ENCODE peak calls at places on chromosomes 16 and 17, in ten cellular contexts. One of them, this sample, is unnamed.

GRCh38 chr16:56950881-56951771 is 10.6 kb upstream of the CETP start:
- DNase-seq in CD8-positive, alpha-beta T cell: peak
- DNase-seq in cardiac muscle cell: peak
- DNase-seq in spleen: peak
- DNase-seq in RWPE1: no peak
- DNase-seq in uterus: no peak
- DNase-seq in GM12865: peak
- DNase-seq in heart left ventricle: peak
- DNase-seq in AG04450: no peak
- DNase-seq in fibroblast of mammary gland: peak
- DNase-seq in this sample: peak

GRCh38 chr16:80366023-80366422 is 174.8 kb upstream of the DYNLRB2 start:
- DNase-seq in CD8-positive, alpha-beta T cell: no peak
- DNase-seq in cardiac muscle cell: no peak
- DNase-seq in spleen: no peak
- DNase-seq in RWPE1: no peak
- DNase-seq in uterus: no peak
- DNase-seq in GM12865: no peak
- DNase-seq in heart left ventricle: no peak
- DNase-seq in AG04450: no peak
- DNase-seq in fibroblast of mammary gland: no peak
- DNase-seq in this sample: no peak

GRCh38 chr17:49624896-49625295 is 49.2 kb downstream of the NXPH3 start:
- DNase-seq in CD8-positive, alpha-beta T cell: no peak
- DNase-seq in cardiac muscle cell: peak
- DNase-seq in spleen: no peak
- DNase-seq in RWPE1: peak
- DNase-seq in uterus: no peak
- DNase-seq in GM12865: no peak
- DNase-seq in heart left ventricle: no peak
- DNase-seq in AG04450: no peak
- DNase-seq in fibroblast of mammary gland: peak
- DNase-seq in this sample: no peak

GRCh38 chr17:37844158-37844976 is 79.8 kb upstream of the TBC1D3K start:
- DNase-seq in CD8-positive, alpha-beta T cell: peak
- DNase-seq in cardiac muscle cell: peak
- DNase-seq in spleen: peak
- DNase-seq in RWPE1: peak
- DNase-seq in uterus: peak
- DNase-seq in GM12865: peak
- DNase-seq in heart left ventricle: peak
- DNase-seq in AG04450: peak
- DNase-seq in fibroblast of mammary gland: peak
- DNase-seq in this sample: no peak

GRCh38 chr17:55833311-55833710 is 82.5 kb downstream of the PCTP start:
- DNase-seq in CD8-positive, alpha-beta T cell: no peak
- DNase-seq in cardiac muscle cell: peak
- DNase-seq in spleen: no peak
- DNase-seq in RWPE1: no peak
- DNase-seq in uterus: no peak
- DNase-seq in GM12865: no peak
- DNase-seq in heart left ventricle: no peak
- DNase-seq in AG04450: no peak
- DNase-seq in fibroblast of mammary gland: peak
- DNase-seq in this sample: no peak

GRCh38 chr17:37518816-37519215 is 29.1 kb downstream of the DUSP14 start:
- DNase-seq in CD8-positive, alpha-beta T cell: no peak
- DNase-seq in cardiac muscle cell: peak
- DNase-seq in spleen: no peak
- DNase-seq in RWPE1: no peak
- DNase-seq in uterus: no peak
- DNase-seq in GM12865: no peak
- DNase-seq in heart left ventricle: no peak
- DNase-seq in AG04450: no peak
- DNase-seq in fibroblast of mammary gland: peak
- DNase-seq in this sample: no peak

GRCh38 chr16:15466131-15466530 is 31.7 kb downstream of the BMERB1 start:
- DNase-seq in CD8-positive, alpha-beta T cell: no peak
- DNase-seq in cardiac muscle cell: no peak
- DNase-seq in spleen: no peak
- DNase-seq in RWPE1: no peak
- DNase-seq in uterus: no peak
- DNase-seq in GM12865: no peak
- DNase-seq in heart left ventricle: no peak
- DNase-seq in AG04450: no peak
- DNase-seq in fibroblast of mammary gland: no peak
- DNase-seq in this sample: no peak

GRCh38 chr16:51133691-51134090 is 17.4 kb downstream of the SALL1 start:
- DNase-seq in CD8-positive, alpha-beta T cell: no peak
- DNase-seq in cardiac muscle cell: no peak
- DNase-seq in spleen: no peak
- DNase-seq in RWPE1: no peak
- DNase-seq in uterus: no peak
- DNase-seq in GM12865: no peak
- DNase-seq in heart left ventricle: no peak
- DNase-seq in AG04450: no peak
- DNase-seq in fibroblast of mammary gland: no peak
- DNase-seq in this sample: no peak

DNA sequence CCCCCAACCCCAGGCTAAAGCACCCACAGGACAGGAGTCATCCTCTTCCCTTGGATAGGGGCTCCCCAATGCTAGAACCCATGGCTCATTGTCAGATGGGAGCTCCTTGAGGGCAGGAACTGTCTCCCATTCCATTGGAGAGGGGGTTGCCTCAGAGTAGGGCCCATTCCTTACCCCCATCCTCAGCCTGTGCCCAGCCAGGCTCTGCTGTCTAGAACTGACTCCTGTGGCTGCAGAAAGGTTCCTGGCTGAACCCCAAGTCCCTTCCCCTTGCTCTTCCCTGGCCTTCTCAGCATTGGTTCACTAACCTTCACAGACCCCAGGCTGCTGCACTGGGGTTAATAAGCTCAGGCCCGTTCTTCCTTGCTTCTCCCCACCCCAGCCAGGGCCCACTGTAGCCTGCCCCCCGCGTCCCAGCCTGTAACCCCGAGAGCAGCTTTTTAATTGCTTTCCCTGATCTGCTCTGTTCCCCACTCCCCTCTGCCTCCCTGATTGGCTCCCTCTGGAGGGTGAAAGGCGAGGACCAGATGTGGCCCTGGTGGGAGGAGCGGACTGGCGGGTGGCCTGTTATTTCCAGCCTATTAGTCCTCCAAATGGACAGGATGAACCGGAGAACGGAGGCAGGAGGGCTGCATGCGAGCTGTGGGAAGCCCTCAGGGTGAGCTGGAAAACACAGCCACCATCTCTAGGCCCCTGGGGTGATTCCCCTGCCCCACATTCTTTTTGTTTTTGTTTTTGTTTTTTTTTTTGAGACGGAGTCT is 6.0 kb upstream of the GFAP start:
- DNase-seq in CD8-positive, alpha-beta T cell: no peak
- DNase-seq in cardiac muscle cell: no peak
- DNase-seq in spleen: peak
- DNase-seq in RWPE1: no peak
- DNase-seq in uterus: no peak
- DNase-seq in GM12865: no peak
- DNase-seq in heart left ventricle: peak
- DNase-seq in AG04450: no peak
- DNase-seq in fibroblast of mammary gland: peak
- DNase-seq in this sample: no peak
- TF ChIP-seq CTCF in CD8-positive, alpha-beta T cell: no peak
- TF ChIP-seq CTCF in cardiac muscle cell: no peak
- TF ChIP-seq CTCF in spleen: no peak
- TF ChIP-seq CTCF in RWPE1: no peak
- TF ChIP-seq CTCF in uterus: no peak
- TF ChIP-seq CTCF in GM12865: no peak
- TF ChIP-seq CTCF in heart left ventricle: no peak
- TF ChIP-seq CTCF in AG04450: no peak
- TF ChIP-seq CTCF in fibroblast of mammary gland: no peak
- TF ChIP-seq CTCF in this sample: no peak

GRCh38 chr17:39938140-39938869 is 10.8 kb downstream of the LRRC3C start:
- DNase-seq in CD8-positive, alpha-beta T cell: no peak
- DNase-seq in cardiac muscle cell: no peak
- DNase-seq in spleen: no peak
- DNase-seq in RWPE1: no peak
- DNase-seq in uterus: no peak
- DNase-seq in GM12865: peak
- DNase-seq in heart left ventricle: no peak
- DNase-seq in AG04450: no peak
- DNase-seq in fibroblast of mammary gland: no peak
- DNase-seq in this sample: no peak

GRCh38 chr17:39937462-39937861 is 9.9 kb downstream of the LRRC3C start:
- DNase-seq in CD8-positive, alpha-beta T cell: no peak
- DNase-seq in cardiac muscle cell: no peak
- DNase-seq in spleen: no peak
- DNase-seq in RWPE1: no peak
- DNase-seq in uterus: no peak
- DNase-seq in GM12865: no peak
- DNase-seq in heart left ventricle: no peak
- DNase-seq in AG04450: no peak
- DNase-seq in fibroblast of mammary gland: no peak
- DNase-seq in this sample: no peak

GRCh38 chr17:39939031-39939430 is 11.5 kb downstream of the LRRC3C start:
- DNase-seq in CD8-positive, alpha-beta T cell: no peak
- DNase-seq in cardiac muscle cell: no peak
- DNase-seq in spleen: no peak
- DNase-seq in RWPE1: no peak
- DNase-seq in uterus: no peak
- DNase-seq in GM12865: no peak
- DNase-seq in heart left ventricle: no peak
- DNase-seq in AG04450: no peak
- DNase-seq in fibroblast of mammary gland: peak
- DNase-seq in this sample: no peak

GRCh38 chr17:39942076-39942475 is 14.5 kb downstream of the LRRC3C start:
- DNase-seq in CD8-positive, alpha-beta T cell: no peak
- DNase-seq in cardiac muscle cell: no peak
- DNase-seq in spleen: no peak
- DNase-seq in RWPE1: no peak
- DNase-seq in uterus: no peak
- DNase-seq in GM12865: no peak
- DNase-seq in heart left ventricle: no peak
- DNase-seq in AG04450: no peak
- DNase-seq in fibroblast of mammary gland: no peak
- DNase-seq in this sample: no peak

DNA sequence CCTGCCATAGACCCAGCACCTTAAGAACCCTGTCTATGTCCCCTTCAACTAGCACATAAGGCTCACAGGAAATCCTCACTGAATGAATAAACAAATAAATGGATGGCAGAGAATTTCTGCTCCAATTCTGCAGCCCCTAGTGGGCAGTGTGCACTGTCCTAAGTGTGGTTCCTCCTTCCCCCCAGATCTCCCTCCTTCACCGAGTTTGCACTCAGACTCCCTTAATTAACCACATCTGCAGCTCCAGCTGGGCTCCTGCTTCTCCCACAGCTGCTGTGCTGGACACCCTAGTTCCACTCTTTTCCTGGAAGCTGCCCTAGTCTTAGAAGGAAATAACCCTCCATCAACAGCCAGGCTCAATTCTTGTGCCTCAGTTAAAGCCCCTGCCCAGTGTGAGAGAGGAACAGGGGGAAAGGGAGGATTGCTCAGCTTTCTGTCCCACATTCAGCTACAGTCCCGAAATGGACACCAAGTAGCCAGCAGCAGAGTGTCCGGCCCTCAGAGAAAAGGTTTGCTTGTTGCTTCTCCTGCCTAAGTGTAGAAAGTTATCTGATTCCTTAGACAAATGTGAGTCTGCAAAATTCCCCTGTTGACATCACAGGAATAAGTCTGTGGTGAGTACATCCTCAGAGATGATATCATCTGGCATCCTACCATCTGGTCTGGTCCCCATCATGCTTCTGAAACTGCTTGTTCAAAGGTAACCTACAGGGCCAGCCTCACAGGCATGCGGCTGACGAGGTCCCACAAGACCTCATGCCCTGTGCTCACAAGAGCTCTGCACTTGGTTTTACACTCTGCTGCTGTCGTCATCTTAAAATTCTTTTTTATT is 12.3 kb downstream of the LRRC3C start:
- DNase-seq in CD8-positive, alpha-beta T cell: no peak
- DNase-seq in cardiac muscle cell: peak
- DNase-seq in spleen: no peak
- DNase-seq in RWPE1: no peak
- DNase-seq in uterus: peak
- DNase-seq in GM12865: peak
- DNase-seq in heart left ventricle: peak
- DNase-seq in AG04450: peak
- DNase-seq in fibroblast of mammary gland: peak
- DNase-seq in this sample: no peak
- TF ChIP-seq CTCF in CD8-positive, alpha-beta T cell: no peak
- TF ChIP-seq CTCF in cardiac muscle cell: peak
- TF ChIP-seq CTCF in spleen: peak
- TF ChIP-seq CTCF in RWPE1: no peak
- TF ChIP-seq CTCF in uterus: peak
- TF ChIP-seq CTCF in GM12865: peak
- TF ChIP-seq CTCF in heart left ventricle: peak
- TF ChIP-seq CTCF in AG04450: peak
- TF ChIP-seq CTCF in fibroblast of mammary gland: peak
- TF ChIP-seq CTCF in this sample: no peak

GRCh38 chr17:42388381-42389134 is at the start of gene STAT3:
- DNase-seq in CD8-positive, alpha-beta T cell: peak
- DNase-seq in cardiac muscle cell: peak
- DNase-seq in spleen: peak
- DNase-seq in RWPE1: peak
- DNase-seq in uterus: peak
- DNase-seq in GM12865: peak
- DNase-seq in heart left ventricle: peak
- DNase-seq in AG04450: peak
- DNase-seq in fibroblast of mammary gland: peak
- DNase-seq in this sample: peak

GRCh38 chr17:42389135-42389417 is 834 bp upstream of the STAT3 start:
- DNase-seq in CD8-positive, alpha-beta T cell: no peak
- DNase-seq in cardiac muscle cell: no peak
- DNase-seq in spleen: no peak
- DNase-seq in RWPE1: no peak
- DNase-seq in uterus: no peak
- DNase-seq in GM12865: no peak
- DNase-seq in heart left ventricle: no peak
- DNase-seq in AG04450: no peak
- DNase-seq in fibroblast of mammary gland: no peak
- DNase-seq in this sample: no peak

GRCh38 chr17:42387221-42387657 is 1.0 kb downstream of the STAT3 start:
- DNase-seq in CD8-positive, alpha-beta T cell: no peak
- DNase-seq in cardiac muscle cell: peak
- DNase-seq in spleen: no peak
- DNase-seq in RWPE1: peak
- DNase-seq in uterus: peak
- DNase-seq in GM12865: no peak
- DNase-seq in heart left ventricle: no peak
- DNase-seq in AG04450: no peak
- DNase-seq in fibroblast of mammary gland: peak
- DNase-seq in this sample: no peak

GRCh38 chr17:42386784-42387183 is 1.5 kb downstream of the STAT3 start:
- DNase-seq in CD8-positive, alpha-beta T cell: no peak
- DNase-seq in cardiac muscle cell: no peak
- DNase-seq in spleen: no peak
- DNase-seq in RWPE1: no peak
- DNase-seq in uterus: no peak
- DNase-seq in GM12865: no peak
- DNase-seq in heart left ventricle: no peak
- DNase-seq in AG04450: no peak
- DNase-seq in fibroblast of mammary gland: no peak
- DNase-seq in this sample: no peak

DNA sequence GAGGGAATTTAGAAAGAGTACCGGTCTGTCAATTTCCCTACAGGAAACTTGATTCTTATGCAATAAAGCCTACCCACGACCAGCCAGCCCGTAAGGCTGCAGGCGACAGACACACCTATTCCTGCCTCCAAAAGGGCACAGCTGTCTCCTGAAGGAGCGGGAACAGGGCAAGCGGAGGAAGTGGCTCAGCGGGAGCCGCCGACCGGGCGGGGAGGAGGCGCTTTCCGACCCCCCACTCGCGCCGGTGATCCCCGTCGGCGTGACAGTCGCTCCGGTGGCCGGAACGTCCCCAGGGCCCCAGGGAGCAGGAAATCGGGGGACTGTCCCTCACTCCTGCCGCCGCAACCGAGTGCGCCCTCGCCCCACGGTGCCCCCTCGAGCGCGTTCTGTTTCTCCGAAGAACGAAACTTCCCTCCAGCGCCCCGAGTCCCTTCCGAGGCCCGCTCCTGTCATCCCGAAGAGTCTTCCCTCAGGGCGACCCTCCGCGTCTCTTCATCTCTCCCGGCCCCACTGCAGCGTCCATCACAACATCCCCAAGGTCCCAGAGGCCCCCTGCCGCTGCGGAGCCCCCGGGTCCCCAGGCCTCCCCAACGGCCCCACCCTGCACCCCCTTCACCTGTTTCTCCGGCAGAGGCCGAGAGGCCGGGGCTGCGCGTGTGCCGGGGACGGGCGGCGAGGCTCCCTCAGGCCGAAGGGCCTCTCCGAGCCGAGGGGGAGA is 420 bp downstream of the STAT3 start:
- DNase-seq in CD8-positive, alpha-beta T cell: no peak
- DNase-seq in cardiac muscle cell: peak
- DNase-seq in spleen: peak
- DNase-seq in RWPE1: peak
- DNase-seq in uterus: peak
- DNase-seq in GM12865: no peak
- DNase-seq in heart left ventricle: peak
- DNase-seq in AG04450: no peak
- DNase-seq in fibroblast of mammary gland: no peak
- DNase-seq in this sample: no peak
- TF ChIP-seq CTCF in CD8-positive, alpha-beta T cell: no peak
- TF ChIP-seq CTCF in cardiac muscle cell: no peak
- TF ChIP-seq CTCF in spleen: no peak
- TF ChIP-seq CTCF in RWPE1: no peak
- TF ChIP-seq CTCF in uterus: no peak
- TF ChIP-seq CTCF in GM12865: no peak
- TF ChIP-seq CTCF in heart left ventricle: no peak
- TF ChIP-seq CTCF in AG04450: no peak
- TF ChIP-seq CTCF in fibroblast of mammary gland: no peak
- TF ChIP-seq CTCF in this sample: no peak

DNA sequence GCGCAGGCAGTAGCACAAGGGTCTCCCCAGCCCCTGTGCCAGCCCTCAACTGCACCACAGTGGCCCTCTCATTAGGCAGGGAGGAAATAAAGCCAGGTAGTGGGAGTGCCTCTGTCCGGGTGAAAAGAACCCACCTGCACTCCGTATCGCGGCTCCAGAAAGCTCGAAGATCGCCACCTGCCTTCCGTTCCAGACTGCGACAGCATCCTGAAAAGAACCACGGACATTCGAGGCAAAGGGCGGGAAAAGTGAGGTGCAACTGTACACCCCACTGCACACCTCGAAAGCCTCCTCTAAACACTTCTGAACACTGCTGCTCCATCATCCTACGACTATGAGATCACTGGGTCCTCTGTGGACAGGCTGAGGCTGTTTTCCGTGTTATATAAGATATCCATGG is 28.7 kb downstream of the IFT140 start:
- DNase-seq in CD8-positive, alpha-beta T cell: no peak
- DNase-seq in cardiac muscle cell: no peak
- DNase-seq in spleen: no peak
- DNase-seq in RWPE1: no peak
- DNase-seq in uterus: no peak
- DNase-seq in GM12865: no peak
- DNase-seq in heart left ventricle: no peak
- DNase-seq in AG04450: no peak
- DNase-seq in fibroblast of mammary gland: no peak
- DNase-seq in this sample: no peak
- TF ChIP-seq CTCF in CD8-positive, alpha-beta T cell: no peak
- TF ChIP-seq CTCF in cardiac muscle cell: no peak
- TF ChIP-seq CTCF in spleen: no peak
- TF ChIP-seq CTCF in RWPE1: no peak
- TF ChIP-seq CTCF in uterus: no peak
- TF ChIP-seq CTCF in GM12865: no peak
- TF ChIP-seq CTCF in heart left ventricle: no peak
- TF ChIP-seq CTCF in AG04450: no peak
- TF ChIP-seq CTCF in fibroblast of mammary gland: no peak
- TF ChIP-seq CTCF in this sample: no peak